ENCODE peak calls at places on chromosomes 11 and 22, in ten cellular contexts. D, Z, Q, E, P, J, V, F, L and X are unnamed samples.

GRCh38 chr11:10385696-10386095 is 69.4 kb upstream of the AMPD3 start:
- DNase-seq in F (no peak), E (peak; percentile 33), Z (peak; percentile 82), D (no peak), L (no peak), J (no peak), V (no peak), Q (peak; percentile 49), P (peak; percentile 37), X (peak; percentile 82)

GRCh38 chr11:83982825-83983224 is 696.7 kb upstream of the CCDC90B start:
- DNase-seq in E (no peak), V (no peak), Z (no peak), J (no peak), Q (no peak), P (no peak), D (no peak), F (no peak), L (no peak), X (no peak)

GRCh38 chr11:126468102-126468521 is 112.6 kb downstream of the ST3GAL4 start:
- DNase-seq in Z (no peak), L (no peak), P (no peak), F (no peak), E (no peak), D (no peak), J (peak; percentile 86), V (no peak), Q (no peak), X (no peak)

GRCh38 chr11:86990079-86990478 is 34.9 kb upstream of the FZD4 start:
- DNase-seq in Q (no peak), Z (no peak), L (no peak), J (no peak), V (no peak), F (no peak), P (no peak), D (no peak), E (no peak), X (no peak)

GRCh38 chr22:29520851-29521250 is 32.7 kb downstream of the THOC5 start:
- DNase-seq in Q (no peak), L (no peak), V (no peak), J (no peak), F (no peak), Z (no peak), D (no peak), E (no peak), P (no peak), X (no peak)

GRCh38 chr11:92131289-92131890 is 93.2 kb upstream of the FAT3 start:
- DNase-seq in D (no peak), F (no peak), Q (no peak), E (no peak), J (no peak), P (no peak), Z (no peak), V (no peak), L (no peak), X (no peak)

GRCh38 chr11:15754221-15754620 is 602.1 kb downstream of the SOX6 start:
- DNase-seq in Q (no peak), P (no peak), F (no peak), Z (no peak), V (no peak), E (no peak), J (no peak), D (no peak), L (no peak), X (no peak)

GRCh38 chr11:132008872-132009271 is 638.5 kb downstream of the NTM start:
- DNase-seq in E (no peak), J (no peak), Q (no peak), F (no peak), D (peak; percentile 30), P (no peak), V (no peak), L (no peak), Z (no peak), X (no peak)

GRCh38 chr11:18749681-18750319 is 23.8 kb upstream of the IGSF22 start:
- DNase-seq in Z (no peak), L (no peak), Q (no peak), V (no peak), P (no peak), D (peak; percentile 47), E (no peak), F (peak; percentile 25), J (no peak), X (no peak)

GRCh38 chr22:19066531-19067271 is 55.5 kb downstream of the DGCR2 start:
- DNase-seq in D (no peak), V (no peak), E (no peak), Z (peak; percentile 79), F (no peak), J (peak; percentile 44), L (no peak), P (no peak), Q (no peak), X (peak; percentile 66)

GRCh38 chr22:29780220-29780619 is 13.1 kb downstream of the UQCR10 start:
- DNase-seq in Z (no peak), D (no peak), J (no peak), F (no peak), Q (no peak), P (no peak), L (no peak), E (no peak), V (no peak), X (no peak)

GRCh38 chr11:29333993-29334780 is 682.6 kb downstream of the KCNA4 start:
- DNase-seq in F (peak; percentile 32), L (peak; percentile 29), D (peak; percentile 64), V (no peak), Z (no peak), J (no peak), P (no peak), Q (no peak), E (no peak), X (no peak)

GRCh38 chr11:78801161-78801884 is 226.7 kb upstream of the NARS2 start:
- DNase-seq in E (peak; percentile 69), Q (peak; percentile 37), F (no peak), J (no peak), Z (no peak), P (no peak), V (no peak), D (no peak), L (no peak), X (peak; percentile 63)

GRCh38 chr11:65315204-65315865 is 669 bp downstream of the CDC42EP2 start:
- DNase-seq in J (peak; percentile 95), F (peak; percentile 68), V (peak; percentile 90), D (peak; percentile 94), E (peak; percentile 77), Q (peak; percentile 85), Z (no peak), P (peak; percentile 99), L (peak; percentile 48), X (peak; percentile 88)

GRCh38 chr22:32862936-32863661 is 61.6 kb downstream of the TIMP3 start:
- DNase-seq in Q (no peak), L (no peak), E (no peak), J (no peak), P (no peak), V (no peak), F (no peak), D (no peak), Z (no peak), X (no peak)

GRCh38 chr11:98040061-98040808 is 980.5 kb upstream of the CNTN5 start:
- DNase-seq in E (no peak), D (no peak), V (no peak), L (no peak), P (no peak), J (no peak), Q (no peak), F (no peak), Z (no peak), X (no peak)

GRCh38 chr11:118918686-118919280 is 6.9 kb downstream of the BCL9L start:
- DNase-seq in Q (peak; percentile 28), L (no peak), E (no peak), D (no peak), J (no peak), V (peak; percentile 34), F (no peak), P (peak; percentile 59), Z (no peak), X (no peak)
- H3K4me3 ChIP-seq in Q (peak overlapping the region; percentile 3), L (peak overlapping the region; percentile 41), E (peak overlapping the region; percentile 97), D (peak overlapping the region; percentile 98), J (peak overlapping the region; percentile 10), V (peak overlapping the region; percentile 30), F (peak overlapping the region; percentile 97), P (peak overlapping the region; percentile 10), Z (peak overlapping the region; percentile 100), X (peak overlapping the region; percentile 93)

DNA sequence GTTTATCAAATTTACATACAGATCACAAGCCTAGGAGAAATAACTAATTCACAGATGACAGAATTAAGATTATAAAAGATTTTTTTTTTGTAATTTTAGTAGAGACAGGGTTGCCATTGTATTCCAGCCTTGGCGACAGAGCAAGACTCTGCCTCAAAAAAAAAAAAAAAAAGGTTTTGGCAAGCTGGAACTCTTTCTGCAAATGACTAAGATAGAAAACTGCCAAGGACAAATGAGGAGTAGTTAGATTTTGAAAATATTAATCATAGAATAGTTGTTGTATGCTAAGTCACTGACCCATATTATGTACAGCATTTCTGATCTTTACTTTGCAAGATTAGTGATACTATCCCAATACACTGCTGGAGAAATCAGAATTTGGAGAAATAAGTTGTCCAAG is 99.2 kb downstream of the C11orf65 start:
- DNase-seq in E (no peak), V (no peak), J (no peak), F (no peak), L (no peak), Q (no peak), Z (no peak), P (no peak), D (no peak), X (no peak)
- H3K4me1 ChIP-seq in E (no peaks in the 10 kb centered on the region), V (no peaks in the 10 kb centered on the region), J (no peaks in the 10 kb centered on the region), F (no peaks in the 10 kb centered on the region), L (no peaks in the 10 kb centered on the region), Q (no peaks in the 10 kb centered on the region), Z (no peaks in the 10 kb centered on the region), P (no peaks in the 10 kb centered on the region), D (no peaks in the 10 kb centered on the region), X (no peaks in the 10 kb centered on the region)

DNA sequence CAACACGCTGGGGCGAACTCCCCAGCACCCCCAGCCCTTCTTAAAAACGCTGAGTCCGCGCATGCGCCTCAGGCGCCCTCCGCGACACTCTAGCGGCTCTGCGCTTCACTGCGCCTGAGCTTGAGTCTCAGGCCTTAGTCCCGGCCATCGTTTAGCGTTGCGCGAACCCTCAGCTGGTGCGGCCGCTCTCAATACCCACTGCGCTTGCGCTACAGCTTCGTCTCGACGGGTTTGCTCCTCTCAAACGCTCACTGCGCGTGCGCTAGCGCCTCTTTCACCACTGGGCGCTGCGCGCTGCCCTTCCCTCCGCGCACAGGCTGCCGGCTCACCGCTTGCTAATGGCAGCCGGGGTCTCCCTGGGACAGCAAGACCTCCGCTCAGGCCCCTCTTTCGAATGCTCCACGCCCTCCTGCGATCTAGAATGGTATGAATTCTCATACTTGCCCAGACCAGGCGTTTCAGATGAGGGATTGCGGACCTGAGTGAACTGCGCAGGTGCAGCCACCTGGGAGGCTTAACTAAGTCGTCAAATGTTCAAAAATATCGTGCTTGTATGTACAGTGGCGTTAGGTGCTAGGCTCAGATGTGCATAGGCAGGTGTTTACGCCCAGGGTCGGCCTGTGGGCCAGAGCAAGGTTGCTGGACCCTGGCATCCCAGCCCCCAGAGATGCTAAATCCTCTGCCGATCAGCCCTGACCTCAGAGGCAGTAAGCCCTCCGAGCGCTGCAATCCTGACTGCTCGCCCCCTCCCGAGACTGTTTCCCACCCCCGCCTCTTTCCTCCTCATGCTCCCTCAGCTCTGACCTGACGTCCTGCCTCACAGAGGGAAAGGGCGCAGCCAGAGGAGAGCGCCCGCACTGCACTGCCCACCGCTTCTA is at the start of gene SLC2A11:
- DNase-seq in F (peak; percentile 96), J (peak; percentile 99), V (peak; percentile 90), D (peak; percentile 98), P (peak; percentile 95), Z (no peak), Q (peak; percentile 97), L (peak; percentile 92), E (peak; percentile 97), X (peak; percentile 96)
- TF ChIP-seq POLR2AphosphoS5 in F (peak; percentile 90), J (peak; percentile 98), V (no peak), D (peak; percentile 91), P (peak; percentile 51), Z (peak; percentile 88), Q (peak; percentile 92), L (peak; percentile 94), E (peak; percentile 97), X (peak; percentile 53)

GRCh38 chr11:67648140-67648795 is 2.3 kb downstream of the ACY3 start:
- DNase-seq in L (peak; percentile 59), F (peak; percentile 56), Z (no peak), D (peak; percentile 85), E (peak; percentile 63), V (peak; percentile 44), Q (peak; percentile 54), P (peak; percentile 64), J (peak; percentile 91), X (no peak)
- H3K4me3 ChIP-seq in L (no peak overlapping the region), F (no peak overlapping the region), Z (no peak overlapping the region), D (no peak overlapping the region), E (no peak overlapping the region), V (no peak overlapping the region), Q (no peak overlapping the region), P (no peak overlapping the region), J (no peak overlapping the region), X (no peak overlapping the region)